ENCODE peak calls at places on chromosomes 13 and 19, in ten cellular contexts. K, V, M, E, W, Z, F, R, X and A are unnamed samples.

GRCh38 chr19:4536798-4537197 is 1.8 kb upstream of the PLIN5 start:
- DNase-seq in R (no peak), F (no peak), V (no peak), K (no peak), W (no peak), M (no peak), E (no peak), X (no peak), Z (no peak), A (no peak)

GRCh38 chr19:56015756-56016155 is 29.2 kb downstream of the NLRP5 start:
- DNase-seq in K (no peak), M (no peak), V (no peak), X (no peak), F (no peak), W (no peak), R (no peak), Z (no peak), E (no peak), A (no peak)

GRCh38 chr13:24540236-24541126 is 27.9 kb upstream of the PARP4 start:
- DNase-seq in K (no peak), F (no peak), R (no peak), M (no peak), V (peak; percentile 17), Z (no peak), X (no peak), W (peak; percentile 5), E (no peak), A (no peak)

GRCh38 chr19:21483589-21484170 is 21.7 kb upstream of the ZNF429 start:
- DNase-seq in R (peak; percentile 45), Z (no peak), E (no peak), F (no peak), W (peak; percentile 25), M (no peak), X (no peak), V (peak; percentile 71), K (peak; percentile 15), A (no peak)

GRCh38 chr13:39490136-39490535 is 112.9 kb downstream of the LHFPL6 start:
- DNase-seq in F (no peak), R (no peak), K (no peak), M (no peak), V (no peak), E (no peak), X (no peak), W (no peak), Z (no peak), A (no peak)

GRCh38 chr19:52959613-52960295 is 2.9 kb downstream of the ZNF816 start:
- DNase-seq in W (no peak), X (no peak), M (no peak), R (no peak), E (no peak), F (no peak), K (no peak), Z (no peak), V (no peak), A (no peak)

GRCh38 chr13:89227356-89227755 is 1556.2 kb downstream of the SLITRK5 start:
- DNase-seq in Z (no peak), E (no peak), W (no peak), X (no peak), K (no peak), R (no peak), F (peak; percentile 23), V (no peak), M (no peak), A (no peak)

GRCh38 chr19:4831351-4832340 is at the start of gene TICAM1:
- DNase-seq in M (no peak), F (peak; percentile 39), Z (no peak), V (peak; percentile 82), K (peak; percentile 75), E (peak; percentile 57), W (no peak), R (peak; percentile 73), X (no peak), A (peak; percentile 32)

GRCh38 chr13:79459906-79460305 is 21.0 kb upstream of the NDFIP2 start:
- DNase-seq in E (no peak), X (no peak), V (no peak), K (no peak), M (no peak), W (no peak), F (peak; percentile 81), R (no peak), Z (no peak), A (no peak)

GRCh38 chr19:10852098-10852800 is 4.0 kb downstream of the C19orf38 start:
- DNase-seq in V (no peak), E (no peak), R (no peak), K (no peak), X (no peak), F (peak; percentile 47), W (no peak), M (no peak), Z (no peak), A (no peak)

GRCh38 chr13:22014469-22014868 is 343.6 kb downstream of the FGF9 start:
- DNase-seq in K (no peak), E (no peak), W (no peak), X (no peak), M (no peak), Z (no peak), F (no peak), V (no peak), R (no peak), A (no peak)

GRCh38 chr19:17542793-17543582 is 12.5 kb upstream of the COLGALT1 start:
- DNase-seq in F (no peak), M (no peak), K (no peak), X (no peak), Z (no peak), W (no peak), R (no peak), V (no peak), E (no peak), A (no peak)

GRCh38 chr19:41997121-41997850 is 3.3 kb upstream of the ATP1A3 start:
- DNase-seq in Z (no peak), M (peak; percentile 64), X (no peak), W (peak; percentile 72), E (no peak), F (peak; percentile 10), K (peak; percentile 31), V (peak; percentile 62), R (peak; percentile 38), A (no peak)

GRCh38 chr13:98834254-98834960 is 81.9 kb upstream of the SLC15A1 start:
- DNase-seq in V (no peak), Z (no peak), R (no peak), M (no peak), X (no peak), K (no peak), E (no peak), W (no peak), F (no peak), A (no peak)

GRCh38 chr13:108967371-108967770 is 338.0 kb downstream of the MYO16 start:
- DNase-seq in R (no peak), E (no peak), F (no peak), M (no peak), Z (no peak), V (no peak), K (no peak), W (no peak), X (no peak), A (no peak)

GRCh38 chr13:34640931-34641330 is 301.1 kb upstream of the NBEA start:
- DNase-seq in R (no peak), X (no peak), F (no peak), M (no peak), E (no peak), K (no peak), Z (no peak), V (no peak), W (no peak), A (no peak)

GRCh38 chr13:70375718-70376117 is 267.5 kb upstream of the KLHL1 start:
- DNase-seq in W (no peak), E (no peak), V (no peak), F (no peak), X (no peak), Z (no peak), M (no peak), K (no peak), R (no peak), A (no peak)

GRCh38 chr19:34994643-34995471 is 5.3 kb upstream of the GRAMD1A start:
- DNase-seq in W (no peak), R (no peak), E (no peak), Z (no peak), M (no peak), V (no peak), X (no peak), K (no peak), F (no peak), A (no peak)

GRCh38 chr19:52535831-52536800 is 8.6 kb downstream of the ZNF808 start:
- DNase-seq in X (no peak), W (no peak), M (no peak), K (peak; percentile 83), Z (peak; percentile 31), R (peak; percentile 88), F (peak; percentile 64), E (peak; percentile 66), V (peak; percentile 93), A (peak; percentile 4)

GRCh38 chr19:7909471-7910067 is 5.1 kb upstream of the TGFBR3L start:
- DNase-seq in M (no peak), E (no peak), V (no peak), K (no peak), W (no peak), F (no peak), R (no peak), X (no peak), Z (no peak), A (no peak)

GRCh38 chr13:61918841-61919240 is 503.2 kb upstream of the PCDH20 start:
- DNase-seq in E (no peak), R (no peak), F (no peak), W (no peak), V (no peak), Z (no peak), K (no peak), M (no peak), X (no peak), A (no peak)

GRCh38 chr13:31794452-31794851 is 55.1 kb downstream of the RXFP2 start:
- DNase-seq in Z (no peak), R (no peak), F (no peak), M (no peak), X (no peak), K (no peak), W (no peak), V (no peak), E (no peak), A (no peak)

GRCh38 chr19:46493236-46494114 is 2.2 kb downstream of the PNMA8B start:
- DNase-seq in F (no peak), E (no peak), Z (no peak), W (no peak), V (peak; percentile 39), X (no peak), K (no peak), M (no peak), R (peak; percentile 34), A (no peak)

GRCh38 chr13:102721800-102722231 is 27.0 kb upstream of the METTL21C start:
- DNase-seq in W (no peak), F (peak; percentile 13), X (no peak), R (no peak), E (no peak), M (no peak), K (no peak), Z (no peak), V (no peak), A (peak; percentile 41)

GRCh38 chr19:29759359-29759758 is 44.3 kb upstream of the C19orf12 start:
- DNase-seq in Z (no peak), R (no peak), X (no peak), F (no peak), E (no peak), M (no peak), W (no peak), K (no peak), V (no peak), A (no peak)

GRCh38 chr19:6030214-6030507 is 52.2 kb upstream of the RANBP3 start:
- DNase-seq in K (no peak), R (no peak), X (no peak), E (no peak), V (no peak), W (no peak), F (peak; percentile 86), Z (no peak), M (no peak), A (no peak)